ENCODE peak calls at places on chromosomes 1 and 21, in six cellular contexts. One of them, this sample, is unnamed.

GRCh38 chr1:15742339-15742801 is at the start of gene TMEM82:
- DNase-seq in kidney: peak; percentile 79
- DNase-seq in thoracic aorta: no peak
- DNase-seq in HCT116: no peak
- DNase-seq in uterus: peak; percentile 18
- DNase-seq in lower lobe of right lung: peak; percentile 47
- DNase-seq in this sample: no peak

GRCh38 chr1:8625981-8626898 is 191.2 kb downstream of the RERE start:
- DNase-seq in lower lobe of right lung: no peak
- DNase-seq in thoracic aorta: no peak
- DNase-seq in uterus: no peak
- DNase-seq in kidney: no peak
- DNase-seq in HCT116: peak; percentile 6
- DNase-seq in this sample: no peak

GRCh38 chr21:41953249-41953830 is 478 bp downstream of the C2CD2 start:
- DNase-seq in kidney: peak; percentile 82
- DNase-seq in thoracic aorta: no peak
- DNase-seq in HCT116: no peak
- DNase-seq in uterus: peak; percentile 35
- DNase-seq in lower lobe of right lung: no peak
- DNase-seq in this sample: peak; percentile 54

GRCh38 chr1:151196292-151196800 is 2.0 kb upstream of the PIP5K1A start:
- DNase-seq in thoracic aorta: no peak
- DNase-seq in uterus: peak; percentile 52
- DNase-seq in kidney: peak; percentile 60
- DNase-seq in lower lobe of right lung: no peak
- DNase-seq in HCT116: peak; percentile 80
- DNase-seq in this sample: peak; percentile 56

GRCh38 chr1:110160701-110161100 is 10.4 kb downstream of the SLC6A17 start:
- DNase-seq in thoracic aorta: no peak
- DNase-seq in kidney: no peak
- DNase-seq in HCT116: no peak
- DNase-seq in lower lobe of right lung: no peak
- DNase-seq in uterus: no peak
- DNase-seq in this sample: no peak

GRCh38 chr1:13960376-13960987 is 260.5 kb downstream of the PRDM2 start:
- DNase-seq in lower lobe of right lung: peak; percentile 61
- DNase-seq in uterus: peak; percentile 71
- DNase-seq in kidney: no peak
- DNase-seq in HCT116: peak; percentile 44
- DNase-seq in thoracic aorta: no peak
- DNase-seq in this sample: peak; percentile 75

GRCh38 chr1:37476460-37477197 is 2.2 kb downstream of the ZC3H12A start:
- DNase-seq in thoracic aorta: peak; percentile 76
- DNase-seq in kidney: peak; percentile 90
- DNase-seq in lower lobe of right lung: peak; percentile 53
- DNase-seq in HCT116: no peak
- DNase-seq in uterus: peak; percentile 80
- DNase-seq in this sample: no peak

GRCh38 chr1:183209533-183210158 is 23.6 kb downstream of the LAMC2 start:
- DNase-seq in HCT116: peak; percentile 51
- DNase-seq in thoracic aorta: no peak
- DNase-seq in uterus: no peak
- DNase-seq in lower lobe of right lung: no peak
- DNase-seq in kidney: no peak
- DNase-seq in this sample: peak; percentile 46

GRCh38 chr1:176529395-176529794 is 66.4 kb downstream of the PAPPA2 start:
- DNase-seq in HCT116: no peak
- DNase-seq in thoracic aorta: no peak
- DNase-seq in kidney: no peak
- DNase-seq in uterus: no peak
- DNase-seq in lower lobe of right lung: no peak
- DNase-seq in this sample: no peak

GRCh38 chr1:154190550-154190949 is 1.4 kb downstream of the TPM3 start:
- DNase-seq in uterus: no peak
- DNase-seq in HCT116: no peak
- DNase-seq in lower lobe of right lung: no peak
- DNase-seq in kidney: no peak
- DNase-seq in thoracic aorta: no peak
- DNase-seq in this sample: no peak

GRCh38 chr1:5140962-5141361 is 486.6 kb downstream of the AJAP1 start:
- DNase-seq in lower lobe of right lung: no peak
- DNase-seq in kidney: no peak
- DNase-seq in uterus: no peak
- DNase-seq in HCT116: no peak
- DNase-seq in thoracic aorta: no peak
- DNase-seq in this sample: no peak

GRCh38 chr1:228494970-228495853 is 8.0 kb downstream of the RNF187 start:
- DNase-seq in uterus: no peak
- DNase-seq in HCT116: no peak
- DNase-seq in kidney: no peak
- DNase-seq in thoracic aorta: no peak
- DNase-seq in lower lobe of right lung: no peak
- DNase-seq in this sample: no peak

GRCh38 chr1:951364-951763 is 7.7 kb downstream of the NOC2L start:
- DNase-seq in lower lobe of right lung: no peak
- DNase-seq in kidney: no peak
- DNase-seq in thoracic aorta: no peak
- DNase-seq in uterus: no peak
- DNase-seq in HCT116: no peak
- DNase-seq in this sample: no peak

GRCh38 chr1:181592261-181592859 is 109.0 kb downstream of the CACNA1E start:
- DNase-seq in thoracic aorta: no peak
- DNase-seq in uterus: no peak
- DNase-seq in kidney: no peak
- DNase-seq in lower lobe of right lung: no peak
- DNase-seq in HCT116: no peak
- DNase-seq in this sample: no peak

GRCh38 chr1:41620365-41621169 is 136.1 kb upstream of the EDN2 start:
- DNase-seq in kidney: no peak
- DNase-seq in thoracic aorta: no peak
- DNase-seq in uterus: no peak
- DNase-seq in HCT116: no peak
- DNase-seq in lower lobe of right lung: no peak
- DNase-seq in this sample: no peak

GRCh38 chr1:167291539-167292195 is 71.0 kb downstream of the POU2F1 start:
- DNase-seq in HCT116: no peak
- DNase-seq in kidney: no peak
- DNase-seq in uterus: no peak
- DNase-seq in lower lobe of right lung: no peak
- DNase-seq in thoracic aorta: no peak
- DNase-seq in this sample: no peak

GRCh38 chr1:179820216-179820970 is 57.2 kb downstream of the TOR1AIP2 start:
- DNase-seq in kidney: peak; percentile 30
- DNase-seq in HCT116: no peak
- DNase-seq in uterus: no peak
- DNase-seq in thoracic aorta: no peak
- DNase-seq in lower lobe of right lung: no peak
- DNase-seq in this sample: no peak

GRCh38 chr1:200409203-200409760 is 554 bp downstream of the ZNF281 start:
- DNase-seq in thoracic aorta: no peak
- DNase-seq in HCT116: no peak
- DNase-seq in uterus: peak; percentile 24
- DNase-seq in lower lobe of right lung: peak; percentile 65
- DNase-seq in kidney: peak; percentile 84
- DNase-seq in this sample: peak; percentile 41

GRCh38 chr1:116504308-116505156 is 66.3 kb downstream of the CD58 start:
- DNase-seq in kidney: peak; percentile 84
- DNase-seq in thoracic aorta: peak; percentile 50
- DNase-seq in HCT116: no peak
- DNase-seq in uterus: no peak
- DNase-seq in lower lobe of right lung: peak; percentile 89
- DNase-seq in this sample: peak; percentile 86

GRCh38 chr1:200366577-200367253 is 43.1 kb downstream of the ZNF281 start:
- DNase-seq in thoracic aorta: no peak
- DNase-seq in uterus: no peak
- DNase-seq in kidney: no peak
- DNase-seq in lower lobe of right lung: no peak
- DNase-seq in HCT116: no peak
- DNase-seq in this sample: no peak

GRCh38 chr21:27108228-27108627 is 141.3 kb upstream of the ADAMTS5 start:
- DNase-seq in HCT116: no peak
- DNase-seq in thoracic aorta: no peak
- DNase-seq in lower lobe of right lung: no peak
- DNase-seq in kidney: no peak
- DNase-seq in uterus: no peak
- DNase-seq in this sample: no peak

GRCh38 chr1:15341228-15341627 is 68.5 kb upstream of the EFHD2 start:
- DNase-seq in kidney: no peak
- DNase-seq in thoracic aorta: no peak
- DNase-seq in HCT116: no peak
- DNase-seq in lower lobe of right lung: no peak
- DNase-seq in uterus: no peak
- DNase-seq in this sample: no peak

GRCh38 chr1:202170726-202171125 is 10.3 kb upstream of the PTPN7 start:
- DNase-seq in HCT116: no peak
- DNase-seq in lower lobe of right lung: no peak
- DNase-seq in kidney: no peak
- DNase-seq in thoracic aorta: no peak
- DNase-seq in uterus: no peak
- DNase-seq in this sample: no peak

GRCh38 chr1:75615664-75616435 is 4.9 kb upstream of the SLC44A5 start:
- DNase-seq in lower lobe of right lung: peak; percentile 47
- DNase-seq in uterus: peak; percentile 23
- DNase-seq in kidney: peak; percentile 65
- DNase-seq in thoracic aorta: no peak
- DNase-seq in HCT116: no peak
- DNase-seq in this sample: peak; percentile 35

GRCh38 chr1:202110977-202111376 is 11.7 kb upstream of the GPR37L1 start:
- DNase-seq in lower lobe of right lung: no peak
- DNase-seq in thoracic aorta: no peak
- DNase-seq in uterus: no peak
- DNase-seq in kidney: no peak
- DNase-seq in HCT116: no peak
- DNase-seq in this sample: no peak

GRCh38 chr1:175192111-175192629 is 406 bp downstream of the KIAA0040 start:
- DNase-seq in lower lobe of right lung: peak; percentile 75
- DNase-seq in kidney: peak; percentile 81
- DNase-seq in uterus: peak; percentile 61
- DNase-seq in HCT116: no peak
- DNase-seq in thoracic aorta: no peak
- DNase-seq in this sample: peak; percentile 28

GRCh38 chr1:20411196-20411980 is 74.6 kb downstream of the CAMK2N1 start:
- DNase-seq in kidney: no peak
- DNase-seq in thoracic aorta: no peak
- DNase-seq in HCT116: peak; percentile 60
- DNase-seq in uterus: no peak
- DNase-seq in lower lobe of right lung: no peak
- DNase-seq in this sample: no peak

GRCh38 chr21:32496536-32496935 is 84.0 kb downstream of the EVA1C start:
- DNase-seq in kidney: peak; percentile 7
- DNase-seq in thoracic aorta: no peak
- DNase-seq in lower lobe of right lung: no peak
- DNase-seq in uterus: no peak
- DNase-seq in HCT116: no peak
- DNase-seq in this sample: no peak

GRCh38 chr21:32494946-32495703 is 82.6 kb downstream of the EVA1C start:
- DNase-seq in kidney: peak; percentile 28
- DNase-seq in uterus: peak; percentile 52
- DNase-seq in HCT116: no peak
- DNase-seq in lower lobe of right lung: no peak
- DNase-seq in thoracic aorta: peak; percentile 14
- DNase-seq in this sample: no peak

DNA sequence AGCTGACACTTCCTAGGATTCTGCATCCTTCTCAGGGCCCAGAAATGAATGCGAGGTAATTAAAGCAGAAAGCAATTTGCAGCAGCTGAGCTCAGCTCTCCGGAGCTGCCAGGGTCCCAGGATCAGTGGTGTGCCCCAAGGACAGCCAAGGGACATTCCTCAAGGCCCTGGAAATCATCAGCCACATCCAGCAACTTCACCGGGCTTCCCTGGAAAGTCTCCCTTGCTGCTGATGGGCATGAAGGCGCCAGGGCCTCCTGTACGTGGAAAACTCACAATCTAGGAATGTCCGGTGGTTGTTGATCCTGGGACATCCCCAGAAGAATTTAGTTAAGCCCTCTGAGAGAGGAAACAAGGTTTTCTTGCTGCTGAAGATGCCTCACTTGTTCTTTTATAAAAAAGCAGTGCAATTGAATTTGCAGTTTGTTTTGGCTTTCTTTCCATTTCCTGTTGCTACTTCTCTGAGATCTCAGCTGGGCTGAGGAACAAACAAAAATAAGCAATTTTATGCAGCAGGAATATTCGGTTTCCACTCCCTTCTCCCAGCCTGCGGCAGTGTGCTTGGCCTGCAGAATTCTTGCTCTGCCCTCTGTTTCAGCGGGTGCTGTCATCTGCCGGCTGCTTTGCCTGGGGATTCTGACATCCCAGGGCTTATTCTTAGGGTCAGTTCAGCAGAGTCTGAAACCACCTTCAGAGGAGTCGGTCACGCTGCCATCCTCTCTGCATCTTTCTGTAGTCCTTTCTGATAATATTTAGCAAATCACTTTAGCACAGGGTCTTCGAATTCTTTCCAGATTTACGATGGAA is 85.9 kb downstream of the TCP10L start:
- DNase-seq in uterus: no peak
- DNase-seq in HCT116: no peak
- DNase-seq in thoracic aorta: no peak
- DNase-seq in kidney: peak; percentile 65
- DNase-seq in lower lobe of right lung: no peak
- DNase-seq in this sample: no peak
- TF ChIP-seq CTCF in uterus: no peak
- TF ChIP-seq CTCF in HCT116: no peak
- TF ChIP-seq CTCF in thoracic aorta: no peak
- TF ChIP-seq CTCF in kidney: no peak
- TF ChIP-seq CTCF in lower lobe of right lung: no peak
- TF ChIP-seq CTCF in this sample: no peak

GRCh38 chr21:32772281-32773047 is 909 bp upstream of the PAXBP1 start:
- DNase-seq in kidney: no peak
- DNase-seq in lower lobe of right lung: no peak
- DNase-seq in thoracic aorta: no peak
- DNase-seq in HCT116: no peak
- DNase-seq in uterus: peak; percentile 27
- DNase-seq in this sample: peak; percentile 65
- TF ChIP-seq CTCF in kidney: no peak
- TF ChIP-seq CTCF in lower lobe of right lung: no peak
- TF ChIP-seq CTCF in thoracic aorta: no peak
- TF ChIP-seq CTCF in HCT116: no peak
- TF ChIP-seq CTCF in uterus: no peak
- TF ChIP-seq CTCF in this sample: no peak

DNA sequence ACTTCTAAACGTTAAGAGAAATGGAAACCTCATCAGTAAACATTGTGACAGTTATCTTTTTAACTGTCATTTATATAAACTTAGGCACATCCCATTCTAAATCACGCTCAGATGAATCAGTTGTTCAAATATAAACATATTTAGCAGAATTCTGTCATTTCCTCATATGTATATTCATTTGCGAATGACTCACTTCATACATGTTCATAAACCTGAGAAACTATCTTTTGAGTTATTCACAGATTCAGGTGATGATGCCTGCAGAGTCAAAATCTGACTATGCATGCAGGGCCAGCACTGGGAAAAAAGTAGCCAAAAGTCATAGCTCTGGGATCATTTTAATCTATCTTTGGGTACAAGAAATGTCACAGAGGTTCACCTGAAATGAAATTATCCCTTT is 153.8 kb upstream of the PKN2 start:
- DNase-seq in thoracic aorta: no peak
- DNase-seq in kidney: no peak
- DNase-seq in HCT116: no peak
- DNase-seq in lower lobe of right lung: no peak
- DNase-seq in uterus: no peak
- DNase-seq in this sample: no peak
- TF ChIP-seq CTCF in thoracic aorta: no peak
- TF ChIP-seq CTCF in kidney: no peak
- TF ChIP-seq CTCF in HCT116: no peak
- TF ChIP-seq CTCF in lower lobe of right lung: no peak
- TF ChIP-seq CTCF in uterus: no peak
- TF ChIP-seq CTCF in this sample: no peak

GRCh38 chr1:152348447-152348846 is 11.4 kb downstream of the FLG2 start:
- DNase-seq in uterus: no peak
- DNase-seq in kidney: no peak
- DNase-seq in lower lobe of right lung: no peak
- DNase-seq in HCT116: peak; percentile 13
- DNase-seq in thoracic aorta: no peak
- DNase-seq in this sample: no peak
- TF ChIP-seq CTCF in uterus: no peak
- TF ChIP-seq CTCF in kidney: no peak
- TF ChIP-seq CTCF in lower lobe of right lung: no peak
- TF ChIP-seq CTCF in HCT116: peak; percentile 13
- TF ChIP-seq CTCF in thoracic aorta: no peak
- TF ChIP-seq CTCF in this sample: no peak

This sample was measured in GM10248.